ENCODE peak calls at places on chromosomes 13 and 19, in four cellular contexts. R, G, Q and A are unnamed samples.

GRCh38 chr19:22612316-22612715 is 21.8 kb upstream of the ZNF492 start:
- DNase-seq in R (no peak), G (no peak), Q (no peak), A (no peak)

GRCh38 chr13:86986448-86986847 is 684.7 kb upstream of the SLITRK5 start:
- DNase-seq in R (no peak), G (no peak), Q (no peak), A (no peak)

GRCh38 chr19:39335168-39335567 is 675 bp downstream of the GMFG start:
- DNase-seq in R (no peak), G (no peak), Q (no peak), A (no peak)

GRCh38 chr13:30998548-30999140 is 66.2 kb downstream of the TEX26 start:
- DNase-seq in R (peak), G (no peak), Q (peak), A (no peak)

GRCh38 chr19:56841194-56841546 is 644 bp upstream of the PEG3 start:
- DNase-seq in R (no peak), G (no peak), Q (no peak), A (no peak)

GRCh38 chr19:36086326-36086725 is 24.6 kb upstream of the OVOL3 start:
- DNase-seq in R (no peak), G (no peak), Q (no peak), A (no peak)

GRCh38 chr19:7981661-7982060 is 23.8 kb downstream of the ELAVL1 start:
- DNase-seq in R (no peak), G (no peak), Q (no peak), A (no peak)

GRCh38 chr19:35142531-35143230 is 374 bp upstream of the FXYD7 start:
- DNase-seq in R (peak), G (peak), Q (no peak), A (peak)

GRCh38 chr19:34732548-34733255 is 1.3 kb upstream of the ZNF181 start:
- DNase-seq in R (peak), G (no peak), Q (no peak), A (no peak)

GRCh38 chr13:59641758-59642157 is 522.0 kb downstream of the DIAPH3 start:
- DNase-seq in R (no peak), G (no peak), Q (peak), A (no peak)

GRCh38 chr13:73983109-73983508 is 151.1 kb downstream of the KLF12 start:
- DNase-seq in R (no peak), G (no peak), Q (no peak), A (no peak)

GRCh38 chr19:7993560-7993959 is 11.9 kb downstream of the ELAVL1 start:
- DNase-seq in R (no peak), G (no peak), Q (no peak), A (no peak)

GRCh38 chr13:43546260-43546659 is 240.5 kb downstream of the ENOX1 start:
- DNase-seq in R (no peak), G (no peak), Q (no peak), A (no peak)

GRCh38 chr19:8610041-8610927 is at the start of gene ADAMTS10:
- DNase-seq in R (peak), G (no peak), Q (peak), A (no peak)

GRCh38 chr13:33178197-33178699 is 107.3 kb downstream of the STARD13 start:
- DNase-seq in R (no peak), G (no peak), Q (peak), A (no peak)

GRCh38 chr13:49063526-49063925 is 87.8 kb downstream of the FNDC3A start:
- DNase-seq in R (no peak), G (no peak), Q (peak), A (no peak)

GRCh38 chr13:110624766-110625756 is 9.7 kb downstream of the NAXD start:
- DNase-seq in R (no peak), G (no peak), Q (no peak), A (no peak)

GRCh38 chr19:11530432-11530831 is 1.5 kb upstream of the ECSIT start:
- DNase-seq in R (peak), G (no peak), Q (peak), A (no peak)

GRCh38 chr19:40467007-40467565 is 285 bp downstream of the SPTBN4 start:
- DNase-seq in R (peak), G (no peak), Q (no peak), A (no peak)